ENCODE peak calls at places on chromosomes 1 and 21, in six cellular contexts. I is HepG2, V is K562, T is SK-N-SH, M is H1, P is GM12878. S is an unnamed sample.

GRCh38 chr1:21842606-21843162 is 30.6 kb downstream of the LDLRAD2 start:
- DNase-seq in I (no peak), V (no peak), T (no peak), M (no peak), P (no peak), S (no peak)

GRCh38 chr21:41069305-41069642 is 98.7 kb upstream of the BACE2 start:
- DNase-seq in I (no peak), V (no peak), T (no peak), M (no peak), P (no peak), S (no peak)

GRCh38 chr21:36347278-36347961 is 27.4 kb downstream of the MORC3 start:
- DNase-seq in I (no peak), V (no peak), T (no peak), M (no peak), P (no peak), S (no peak)

GRCh38 chr1:97192872-97193572 is 471.4 kb downstream of the PTBP2 start:
- DNase-seq in I (no peak), V (no peak), T (no peak), M (no peak), P (no peak), S (no peak)

GRCh38 chr1:228984646-228985631 is 249.7 kb downstream of the RHOU start:
- DNase-seq in I (no peak), V (no peak), T (no peak), M (no peak), P (no peak), S (no peak)

GRCh38 chr1:98051065-98051675 is 130.3 kb upstream of the DPYD start:
- DNase-seq in I (peak; percentile 58), V (peak; percentile 51), T (peak; percentile 53), M (no peak), P (peak; percentile 21), S (peak; percentile 55)

GRCh38 chr1:156481527-156481926 is 19.0 kb downstream of the MEF2D start:
- DNase-seq in I (no peak), V (no peak), T (no peak), M (no peak), P (no peak), S (no peak)

GRCh38 chr21:42219606-42220137 is 732 bp downstream of the ABCG1 start:
- DNase-seq in I (no peak), V (no peak), T (peak; percentile 76), M (no peak), P (no peak), S (peak; percentile 23)

GRCh38 chr1:40740992-40741736 is 42.4 kb upstream of the KCNQ4 start:
- DNase-seq in I (no peak), V (no peak), T (no peak), M (no peak), P (no peak), S (no peak)

GRCh38 chr1:47708658-47709301 is 270.9 kb downstream of the FOXD2 start:
- DNase-seq in I (no peak), V (no peak), T (peak; percentile 52), M (no peak), P (no peak), S (no peak)

GRCh38 chr1:101996830-101997485 is at the start of gene OLFM3:
- DNase-seq in I (peak; percentile 1), V (no peak), T (peak; percentile 73), M (peak; percentile 43), P (no peak), S (no peak)

GRCh38 chr1:108881369-108881768 is 4.6 kb downstream of the GPSM2 start:
- DNase-seq in I (no peak), V (no peak), T (no peak), M (no peak), P (no peak), S (no peak)

GRCh38 chr1:90724926-90725325 is 7.8 kb upstream of the BARHL2 start:
- DNase-seq in I (no peak), V (no peak), T (no peak), M (no peak), P (no peak), S (no peak)

GRCh38 chr21:36134820-36135390 is at the start of gene CBR3:
- DNase-seq in I (no peak), V (no peak), T (peak; percentile 74), M (no peak), P (no peak), S (no peak)

GRCh38 chr1:227824204-227824603 is 8.7 kb downstream of the PRSS38 start:
- DNase-seq in I (no peak), V (no peak), T (no peak), M (no peak), P (no peak), S (no peak)

GRCh38 chr1:2119886-2120285 is 69.7 kb downstream of the PRKCZ start:
- DNase-seq in I (no peak), V (no peak), T (no peak), M (no peak), P (no peak), S (no peak)

GRCh38 chr1:32334864-32335618 is 992 bp downstream of the MARCKSL1 start:
- DNase-seq in I (no peak), V (peak; percentile 83), T (peak; percentile 89), M (no peak), P (no peak), S (peak; percentile 36)

GRCh38 chr1:162904023-162904422 is 43.0 kb upstream of the CCDC190 start:
- DNase-seq in I (no peak), V (no peak), T (no peak), M (no peak), P (no peak), S (no peak)

GRCh38 chr1:10693497-10694273 is 102.8 kb downstream of the CASZ1 start:
- DNase-seq in I (no peak), V (peak; percentile 55), T (peak; percentile 74), M (no peak), P (no peak), S (peak; percentile 38)

GRCh38 chr1:55289614-55290013 is 74.5 kb upstream of the USP24 start:
- DNase-seq in I (no peak), V (no peak), T (no peak), M (no peak), P (no peak), S (no peak)

GRCh38 chr1:20229191-20229590 is 42.9 kb upstream of the PLA2G2C start:
- DNase-seq in I (no peak), V (no peak), T (no peak), M (no peak), P (no peak), S (no peak)

GRCh38 chr1:20233866-20234265 is 47.5 kb upstream of the PLA2G2C start:
- DNase-seq in I (no peak), V (no peak), T (peak; percentile 69), M (no peak), P (no peak), S (no peak)

GRCh38 chr1:20237646-20238045 is 51.3 kb upstream of the PLA2G2C start:
- DNase-seq in I (no peak), V (no peak), T (peak; percentile 26), M (no peak), P (no peak), S (no peak)

GRCh38 chr1:20234761-20235540 is 48.6 kb upstream of the PLA2G2C start:
- DNase-seq in I (no peak), V (no peak), T (no peak), M (no peak), P (no peak), S (no peak)

GRCh38 chr1:20233394-20233793 is 47.1 kb upstream of the PLA2G2C start:
- DNase-seq in I (peak; percentile 11), V (peak; percentile 18), T (peak; percentile 55), M (no peak), P (no peak), S (no peak)
- TF ChIP-seq CTCF in I (peak; percentile 28), V (peak; percentile 48), T (peak; percentile 52), M (peak; percentile 53), P (peak; percentile 47), S (peak; percentile 4)

GRCh38 chr1:14300991-14301703 is 297.3 kb upstream of the KAZN start:
- DNase-seq in I (no peak), V (no peak), T (peak; percentile 23), M (no peak), P (no peak), S (no peak)
- TF ChIP-seq GABPA in I (no peak), V (no peak), T (no peak), M (no peak), P (no peak), S (no peak)

GRCh38 chr1:92943515-92943873 is 17.8 kb downstream of the DIPK1A start:
- DNase-seq in I (no peak), V (no peak), T (no peak), M (no peak), P (no peak), S (no peak)

GRCh38 chr1:92944901-92945747 is 16.1 kb downstream of the DIPK1A start:
- DNase-seq in I (no peak), V (no peak), T (no peak), M (no peak), P (no peak), S (no peak)

GRCh38 chr1:92949937-92950817 is 11.1 kb downstream of the DIPK1A start:
- DNase-seq in I (no peak), V (no peak), T (no peak), M (no peak), P (no peak), S (no peak)

GRCh38 chr1:92948071-92948470 is 13.2 kb downstream of the DIPK1A start:
- DNase-seq in I (no peak), V (no peak), T (no peak), M (no peak), P (no peak), S (no peak)

DNA sequence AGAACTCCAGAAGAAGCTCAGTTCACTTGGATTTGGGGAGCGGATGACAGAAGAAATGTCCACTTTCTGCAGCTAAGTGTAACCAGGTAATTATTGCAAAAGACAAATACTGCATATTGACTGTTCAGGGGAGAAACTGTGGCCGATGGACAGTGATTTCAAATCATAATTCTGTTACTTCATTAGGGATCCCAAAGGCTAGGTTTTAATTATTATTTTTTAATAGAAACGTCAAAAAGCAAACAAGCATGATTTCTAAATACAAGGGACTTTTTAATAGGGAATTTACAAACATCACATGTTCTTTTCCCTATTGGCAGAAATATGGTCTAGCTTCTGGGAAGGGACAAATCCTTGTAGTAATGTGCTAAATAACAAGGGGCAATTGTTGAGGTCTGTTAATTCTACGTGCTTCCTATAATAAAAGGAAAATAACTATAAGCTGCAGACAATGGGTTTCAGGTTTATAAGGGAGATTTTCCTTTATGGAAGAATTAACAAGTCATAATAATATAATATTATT is 15.5 kb downstream of the DIPK1A start:
- DNase-seq in I (no peak), V (no peak), T (no peak), M (no peak), P (no peak), S (no peak)
- H3K4me3 ChIP-seq in I (no peak overlapping the region), V (no peak overlapping the region), T (no peak overlapping the region), M (no peak overlapping the region), P (no peak overlapping the region), S (no peak overlapping the region)

DNA sequence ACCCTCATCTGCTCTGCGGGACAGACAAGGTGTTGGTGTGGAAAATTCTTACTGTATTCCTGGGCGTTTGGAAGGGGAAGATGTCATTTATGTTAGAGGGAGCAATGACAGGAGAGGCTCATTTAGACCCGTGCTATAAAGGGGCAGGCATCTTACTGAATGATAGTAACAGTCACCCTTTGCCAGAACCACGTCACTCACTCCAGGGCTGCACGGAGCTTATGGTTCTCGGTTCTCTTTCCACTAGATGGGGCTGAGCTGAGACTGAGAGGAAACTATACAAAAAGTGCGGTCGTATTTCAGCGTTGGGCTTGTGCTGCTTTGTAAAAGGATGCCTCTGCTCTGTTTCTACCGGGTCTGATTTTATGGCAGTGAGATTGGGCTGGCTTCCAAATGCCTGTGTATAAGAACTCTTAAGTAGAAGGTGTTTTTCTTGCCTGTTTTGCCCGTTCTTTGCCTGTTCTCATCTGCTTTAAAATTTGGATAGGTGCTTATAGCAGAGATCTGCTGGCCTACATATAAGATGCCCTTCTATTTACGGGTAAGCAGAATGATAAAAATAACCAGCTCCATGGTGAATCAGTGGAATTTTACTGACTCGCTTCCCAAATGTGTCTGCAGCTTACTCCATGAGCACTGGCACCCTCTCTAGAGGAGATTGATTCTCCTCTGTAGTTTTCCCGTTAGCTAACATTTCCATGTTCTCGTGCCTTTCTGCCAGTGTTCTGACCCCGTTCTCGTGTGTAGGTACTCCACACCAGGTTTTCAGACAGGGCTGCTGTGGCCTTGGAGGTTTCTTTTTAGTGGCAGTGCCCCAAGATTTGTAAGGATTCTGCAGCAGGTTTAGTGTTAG is 55.9 kb downstream of the MRPS6 start:
- DNase-seq in I (no peak), V (peak; percentile 31), T (peak; percentile 49), M (peak; percentile 5), P (no peak), S (no peak)
- TF ChIP-seq CTCF in I (no peak), V (peak; percentile 31), T (peak; percentile 60), M (peak; percentile 43), P (no peak), S (no peak)

S was measured in HL-60.